ENCODE peak calls at places on chromosomes 7 and 10, in four cellular contexts. One of them, this sample, is unnamed.

GRCh38 chr7:155343661-155344121 is 46.0 kb downstream of the INSIG1 start:
- DNase-seq in heart left ventricle: no peak
- DNase-seq in RWPE1: no peak
- DNase-seq in B cell: no peak
- DNase-seq in this sample: no peak

GRCh38 chr10:15737635-15738034 is 17.9 kb upstream of the ITGA8 start:
- DNase-seq in heart left ventricle: no peak
- DNase-seq in RWPE1: no peak
- DNase-seq in B cell: no peak
- DNase-seq in this sample: no peak

GRCh38 chr7:35249537-35249907 is 4.4 kb downstream of the TBX20 start:
- DNase-seq in heart left ventricle: no peak
- DNase-seq in RWPE1: no peak
- DNase-seq in B cell: no peak
- DNase-seq in this sample: no peak

GRCh38 chr10:93235686-93236085 is 162.0 kb downstream of the CYP26A1 start:
- DNase-seq in heart left ventricle: no peak
- DNase-seq in RWPE1: no peak
- DNase-seq in B cell: no peak
- DNase-seq in this sample: no peak

GRCh38 chr7:165661-166369 is 26.6 kb upstream of the FAM20C start:
- DNase-seq in heart left ventricle: no peak
- DNase-seq in RWPE1: no peak
- DNase-seq in B cell: no peak
- DNase-seq in this sample: no peak

GRCh38 chr7:127383123-127383835 is 9.2 kb downstream of the ZNF800 start:
- DNase-seq in heart left ventricle: no peak
- DNase-seq in RWPE1: peak; percentile 13
- DNase-seq in B cell: no peak
- DNase-seq in this sample: no peak

GRCh38 chr10:17430647-17431355 is 23.6 kb downstream of the ST8SIA6 start:
- DNase-seq in heart left ventricle: peak; percentile 71
- DNase-seq in RWPE1: peak; percentile 56
- DNase-seq in B cell: peak; percentile 61
- DNase-seq in this sample: peak; percentile 52

GRCh38 chr10:34150103-34150502 is 665.0 kb downstream of the PARD3 start:
- DNase-seq in heart left ventricle: no peak
- DNase-seq in RWPE1: no peak
- DNase-seq in B cell: no peak
- DNase-seq in this sample: no peak

GRCh38 chr7:906776-907157 is 30.4 kb downstream of the GET4 start:
- DNase-seq in heart left ventricle: no peak
- DNase-seq in RWPE1: no peak
- DNase-seq in B cell: peak; percentile 69
- DNase-seq in this sample: no peak

GRCh38 chr7:30841801-30842541 is 69.7 kb upstream of the AQP1 start:
- DNase-seq in heart left ventricle: no peak
- DNase-seq in RWPE1: no peak
- DNase-seq in B cell: no peak
- DNase-seq in this sample: no peak

GRCh38 chr10:106424076-106424475 is 740.4 kb downstream of the SORCS1 start:
- DNase-seq in heart left ventricle: no peak
- DNase-seq in RWPE1: peak; percentile 92
- DNase-seq in B cell: no peak
- DNase-seq in this sample: no peak

GRCh38 chr10:118901409-118901808 is 128.1 kb upstream of the NANOS1 start:
- DNase-seq in heart left ventricle: no peak
- DNase-seq in RWPE1: no peak
- DNase-seq in B cell: no peak
- DNase-seq in this sample: no peak

GRCh38 chr7:50684011-50684701 is 98.5 kb downstream of the GRB10 start:
- DNase-seq in heart left ventricle: no peak
- DNase-seq in RWPE1: no peak
- DNase-seq in B cell: no peak
- DNase-seq in this sample: no peak

GRCh38 chr10:117762126-117762818 is 219.7 kb downstream of the EMX2 start:
- DNase-seq in heart left ventricle: no peak
- DNase-seq in RWPE1: no peak
- DNase-seq in B cell: no peak
- DNase-seq in this sample: no peak

GRCh38 chr7:46681865-46682503 is 760.9 kb upstream of the IGFBP3 start:
- DNase-seq in heart left ventricle: peak; percentile 22
- DNase-seq in RWPE1: no peak
- DNase-seq in B cell: no peak
- DNase-seq in this sample: no peak

GRCh38 chr7:46687203-46687602 is 766.1 kb upstream of the IGFBP3 start:
- DNase-seq in heart left ventricle: no peak
- DNase-seq in RWPE1: no peak
- DNase-seq in B cell: no peak
- DNase-seq in this sample: no peak

GRCh38 chr7:46680147-46680546 is 759.1 kb upstream of the IGFBP3 start:
- DNase-seq in heart left ventricle: no peak
- DNase-seq in RWPE1: no peak
- DNase-seq in B cell: no peak
- DNase-seq in this sample: no peak

GRCh38 chr7:46682841-46683624 is 762.0 kb upstream of the IGFBP3 start:
- DNase-seq in heart left ventricle: no peak
- DNase-seq in RWPE1: no peak
- DNase-seq in B cell: no peak
- DNase-seq in this sample: no peak

DNA sequence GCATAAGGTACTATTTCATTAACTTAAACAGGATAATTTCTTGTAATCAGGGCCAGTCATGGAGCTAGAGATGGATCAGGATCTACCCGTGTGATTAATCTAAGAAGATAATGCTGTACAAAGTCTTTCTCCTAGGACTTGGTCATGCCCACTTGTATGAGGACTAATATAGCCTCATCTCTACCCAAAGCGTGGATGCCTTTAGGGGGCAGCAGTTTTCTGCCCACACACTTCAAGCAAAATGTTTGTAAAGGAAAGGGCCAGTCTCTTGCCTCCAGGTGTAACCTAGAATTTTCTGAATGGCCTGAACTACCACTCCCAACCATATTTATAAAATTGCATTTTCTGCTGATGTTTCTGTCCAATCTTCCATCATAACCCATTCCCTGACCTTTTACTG is 764.0 kb upstream of the IGFBP3 start:
- DNase-seq in heart left ventricle: no peak
- DNase-seq in RWPE1: no peak
- DNase-seq in B cell: no peak
- DNase-seq in this sample: no peak
- TF ChIP-seq CTCF in heart left ventricle: no peak
- TF ChIP-seq CTCF in RWPE1: no peak
- TF ChIP-seq CTCF in B cell: no peak
- TF ChIP-seq CTCF in this sample: no peak

GRCh38 chr10:60430017-60430416 is 40.3 kb upstream of the ANK3 start:
- DNase-seq in heart left ventricle: no peak
- DNase-seq in RWPE1: peak; percentile 21
- DNase-seq in B cell: no peak
- DNase-seq in this sample: no peak

GRCh38 chr10:60430836-60431597 is 41.3 kb upstream of the ANK3 start:
- DNase-seq in heart left ventricle: no peak
- DNase-seq in RWPE1: no peak
- DNase-seq in B cell: no peak
- DNase-seq in this sample: no peak

GRCh38 chr10:60429084-60429849 is 39.6 kb upstream of the ANK3 start:
- DNase-seq in heart left ventricle: no peak
- DNase-seq in RWPE1: no peak
- DNase-seq in B cell: no peak
- DNase-seq in this sample: no peak

GRCh38 chr10:60433684-60434083 is 44.0 kb upstream of the ANK3 start:
- DNase-seq in heart left ventricle: no peak
- DNase-seq in RWPE1: no peak
- DNase-seq in B cell: no peak
- DNase-seq in this sample: no peak

GRCh38 chr10:60434418-60435046 is 44.9 kb upstream of the ANK3 start:
- DNase-seq in heart left ventricle: peak; percentile 32
- DNase-seq in RWPE1: peak; percentile 49
- DNase-seq in B cell: peak; percentile 58
- DNase-seq in this sample: no peak
- TF ChIP-seq CTCF in heart left ventricle: peak; percentile 36
- TF ChIP-seq CTCF in RWPE1: peak; percentile 73
- TF ChIP-seq CTCF in B cell: peak; percentile 77
- TF ChIP-seq CTCF in this sample: peak; percentile 27

DNA sequence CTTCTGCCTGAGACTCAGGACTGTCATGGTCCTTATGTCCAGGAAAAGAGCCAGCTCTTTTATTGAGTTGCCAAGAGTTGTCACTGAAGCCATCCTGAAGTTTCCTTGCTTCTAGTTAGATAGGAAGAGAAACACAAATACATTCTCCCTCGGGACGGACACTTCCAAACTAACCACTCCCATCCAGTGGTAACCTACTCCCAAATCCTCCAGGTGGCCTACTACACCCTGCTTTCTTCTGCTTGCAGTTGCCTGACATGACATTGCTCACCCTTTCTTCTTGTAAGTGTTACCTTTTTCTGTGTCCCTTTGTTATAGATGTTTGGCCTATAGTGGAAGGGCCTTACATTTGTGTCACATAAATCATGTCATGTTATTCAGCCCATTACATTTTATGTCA is 346.8 kb downstream of the NRG3 start:
- DNase-seq in heart left ventricle: no peak
- DNase-seq in RWPE1: no peak
- DNase-seq in B cell: no peak
- DNase-seq in this sample: no peak
- TF ChIP-seq CTCF in heart left ventricle: no peak
- TF ChIP-seq CTCF in RWPE1: no peak
- TF ChIP-seq CTCF in B cell: no peak
- TF ChIP-seq CTCF in this sample: no peak

DNA sequence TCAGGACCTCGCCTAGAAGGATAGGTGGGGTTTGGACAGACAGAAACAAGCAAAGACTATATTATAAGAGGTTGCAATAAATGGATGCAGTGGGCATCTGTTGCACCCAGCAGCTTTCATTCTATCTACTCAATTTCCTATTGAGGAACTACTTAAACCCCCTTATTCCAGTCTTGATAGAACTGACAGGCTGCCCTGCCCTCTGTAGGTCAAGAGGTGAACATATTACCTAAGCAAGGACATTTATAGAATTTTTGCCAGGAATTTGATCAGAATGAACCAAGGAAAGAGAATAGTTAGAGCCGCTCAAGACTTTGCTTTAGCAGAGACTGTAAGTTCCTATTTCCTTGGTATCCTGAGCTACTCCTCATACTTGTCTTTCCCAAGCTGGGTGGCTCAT is 9.5 kb downstream of the VTI1A start:
- DNase-seq in heart left ventricle: no peak
- DNase-seq in RWPE1: no peak
- DNase-seq in B cell: no peak
- DNase-seq in this sample: no peak
- TF ChIP-seq CTCF in heart left ventricle: no peak
- TF ChIP-seq CTCF in RWPE1: no peak
- TF ChIP-seq CTCF in B cell: peak; percentile 31
- TF ChIP-seq CTCF in this sample: no peak

GRCh38 chr10:63132651-63133055 is 475 bp upstream of the NRBF2 start:
- DNase-seq in heart left ventricle: no peak
- DNase-seq in RWPE1: no peak
- DNase-seq in B cell: peak; percentile 11
- DNase-seq in this sample: no peak
- TF ChIP-seq CTCF in heart left ventricle: no peak
- TF ChIP-seq CTCF in RWPE1: no peak
- TF ChIP-seq CTCF in B cell: no peak
- TF ChIP-seq CTCF in this sample: no peak